ENCODE peak calls at places on chromosomes 5 and 9, in four cellular contexts. T is SK-N-SH, R is kidney, W is MM.1S. Y is an unnamed sample.

GRCh38 chr9:16681659-16681990 is 188.8 kb downstream of the BNC2 start:
- DNase-seq in T (no peak), R (no peak), W (no peak), Y (no peak)

GRCh38 chr9:94096819-94097577 is 12.7 kb downstream of the PTPDC1 start:
- DNase-seq in T (no peak), R (no peak), W (no peak), Y (no peak)

GRCh38 chr9:96327694-96328352 is 25.8 kb upstream of the HSD17B3 start:
- DNase-seq in T (peak; percentile 68), R (no peak), W (peak; percentile 42), Y (no peak)

GRCh38 chr9:127930298-127931091 is at the start of gene PIP5KL1:
- DNase-seq in T (peak; percentile 98), R (peak; percentile 92), W (peak; percentile 87), Y (no peak)

GRCh38 chr5:178416206-178416882 is 173.8 kb downstream of the COL23A1 start:
- DNase-seq in T (peak; percentile 11), R (peak; percentile 46), W (no peak), Y (no peak)

GRCh38 chr9:68750179-68750685 is 45.2 kb downstream of the PIP5K1B start:
- DNase-seq in T (no peak), R (no peak), W (no peak), Y (no peak)

GRCh38 chr9:110015759-110016158 is 192.2 kb downstream of the C9orf152 start:
- DNase-seq in T (no peak), R (no peak), W (no peak), Y (no peak)

GRCh38 chr5:6758201-6758600 is 45.0 kb downstream of the TENT4A start:
- DNase-seq in T (no peak), R (peak; percentile 59), W (no peak), Y (no peak)

GRCh38 chr5:122263352-122264030 is 48.5 kb upstream of the SNCAIP start:
- DNase-seq in T (no peak), R (no peak), W (no peak), Y (no peak)

GRCh38 chr5:13921573-13921972 is 22.9 kb downstream of the DNAH5 start:
- DNase-seq in T (no peak), R (no peak), W (no peak), Y (no peak)

GRCh38 chr5:79517601-79518000 is 3.7 kb upstream of the HOMER1 start:
- DNase-seq in T (no peak), R (no peak), W (no peak), Y (no peak)
- TF ChIP-seq CTCF in T (no peak), R (no peak), W (no peak), Y (no peak)

DNA sequence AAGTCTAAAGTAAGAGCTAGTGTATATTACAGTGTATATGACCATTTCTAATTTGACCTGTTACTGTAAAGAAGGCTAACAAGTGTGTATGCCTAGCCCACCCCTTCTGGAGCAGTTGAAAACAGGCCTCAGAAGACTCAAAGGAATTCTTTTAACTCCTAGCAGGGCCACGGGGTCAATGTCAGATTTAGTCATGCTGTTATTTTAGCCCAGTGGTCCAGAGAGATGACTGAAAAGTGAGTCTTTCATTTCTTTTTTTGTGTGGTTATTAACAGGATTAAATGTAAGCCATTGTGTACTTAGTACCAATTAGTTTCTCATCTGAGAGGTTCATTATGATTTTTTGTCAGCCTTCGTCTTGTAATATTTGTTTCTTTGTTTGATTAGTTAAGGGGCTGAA is 24.4 kb downstream of the ZCCHC7 start:
- DNase-seq in T (no peak), R (no peak), W (no peak), Y (no peak)
- H3K4me3 ChIP-seq in T (no peak overlapping the region), R (no peak overlapping the region), W (no peak overlapping the region), Y (no peak overlapping the region)

GRCh38 chr5:267716-268115 is 3.7 kb upstream of the PDCD6 start:
- DNase-seq in T (no peak), R (no peak), W (no peak), Y (no peak)
- TF ChIP-seq CTCF in T (no peak), R (no peak), W (no peak), Y (no peak)

GRCh38 chr5:81751009-81751835 is at the start of gene SSBP2:
- DNase-seq in T (peak; percentile 97), R (peak; percentile 100), W (peak; percentile 98), Y (peak; percentile 96)
- H3K4me3 ChIP-seq in T (peak within 1 kb of the TSS; percentile 73), R (peak within 1 kb of the TSS; percentile 73), W (peak within 1 kb of the TSS; percentile 69), Y (peak within 1 kb of the TSS; percentile 67)

GRCh38 chr5:110335361-110336046 is 391.0 kb downstream of the TMEM232 start:
- DNase-seq in T (no peak), R (no peak), W (no peak), Y (no peak)

GRCh38 chr5:110329955-110330354 is 396.5 kb downstream of the TMEM232 start:
- DNase-seq in T (no peak), R (no peak), W (no peak), Y (peak; percentile 38)

GRCh38 chr5:110338336-110339083 is 388.0 kb downstream of the TMEM232 start:
- DNase-seq in T (no peak), R (no peak), W (no peak), Y (no peak)

GRCh38 chr5:110333384-110333783 is 393.1 kb downstream of the TMEM232 start:
- DNase-seq in T (no peak), R (no peak), W (no peak), Y (no peak)
- TF ChIP-seq CTCF in T (peak; percentile 27), R (no peak), W (no peak), Y (peak; percentile 33)

DNA sequence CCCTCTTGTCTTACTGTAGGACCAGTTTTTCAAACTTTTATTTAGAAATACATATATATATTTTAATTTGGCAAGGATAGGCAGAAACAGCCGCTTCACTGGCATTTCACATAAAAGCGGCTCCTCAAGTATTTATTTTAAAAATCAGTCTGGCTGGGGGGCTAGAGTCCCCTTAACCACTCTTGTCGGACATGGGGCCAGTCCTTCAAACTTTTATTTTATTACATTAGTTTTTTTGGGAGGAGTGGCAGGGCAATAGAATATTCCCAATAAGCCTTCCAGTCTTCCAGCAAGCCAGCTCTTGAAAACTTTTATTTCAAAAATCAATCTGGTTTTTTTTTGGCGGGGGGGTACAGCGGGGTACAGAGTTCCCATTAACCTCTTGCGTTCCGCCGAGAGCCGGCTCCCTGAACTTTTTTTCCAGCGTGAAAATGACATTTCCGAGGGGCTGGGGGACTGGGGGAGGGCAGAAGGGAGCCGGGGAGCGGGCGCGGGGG is 641 bp upstream of the ZNF618 start:
- DNase-seq in T (no peak), R (no peak), W (no peak), Y (no peak)
- H3K4me3 ChIP-seq in T (peak overlapping the region; percentile 70), R (no peak overlapping the region), W (no peak overlapping the region), Y (peak overlapping the region; percentile 16)

DNA sequence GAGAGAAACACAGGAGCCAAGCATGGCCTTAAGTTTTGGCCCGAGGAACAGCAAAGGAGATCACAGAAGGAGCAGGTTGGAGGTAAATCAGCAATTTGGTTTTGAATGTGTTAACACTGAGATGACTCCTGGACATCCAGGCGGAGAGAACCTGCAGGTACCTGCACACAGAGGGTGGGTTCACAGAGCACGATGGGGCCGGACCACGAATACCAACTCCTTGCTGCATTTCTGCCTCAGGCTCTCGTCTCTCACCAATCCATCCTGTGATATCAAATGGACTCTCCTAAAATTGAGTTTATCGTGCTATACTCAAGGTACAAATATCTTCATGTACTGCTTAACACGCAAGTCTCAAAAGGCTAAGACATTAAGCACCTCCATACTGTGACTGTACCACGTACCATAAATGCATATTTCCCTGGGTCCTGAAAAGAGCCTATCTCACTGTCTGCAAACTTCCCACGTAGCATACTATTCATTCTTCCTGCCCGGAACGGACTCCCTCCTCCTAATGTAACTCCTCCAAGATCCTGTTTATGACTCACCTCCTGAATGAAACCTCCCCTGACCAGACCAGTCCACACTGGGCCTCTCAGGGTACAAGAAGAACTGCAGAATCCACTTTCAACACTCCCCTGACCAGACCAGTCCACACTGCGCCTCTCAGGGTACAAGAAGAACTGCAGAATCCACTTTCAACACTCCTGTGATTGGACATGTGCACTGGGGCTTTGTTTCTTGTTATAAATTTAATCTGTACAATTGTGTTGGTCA is 380.8 kb upstream of the RFX3 start:
- DNase-seq in T (peak; percentile 6), R (no peak), W (no peak), Y (no peak)
- TF ChIP-seq CTCF in T (peak; percentile 26), R (no peak), W (no peak), Y (no peak)

DNA sequence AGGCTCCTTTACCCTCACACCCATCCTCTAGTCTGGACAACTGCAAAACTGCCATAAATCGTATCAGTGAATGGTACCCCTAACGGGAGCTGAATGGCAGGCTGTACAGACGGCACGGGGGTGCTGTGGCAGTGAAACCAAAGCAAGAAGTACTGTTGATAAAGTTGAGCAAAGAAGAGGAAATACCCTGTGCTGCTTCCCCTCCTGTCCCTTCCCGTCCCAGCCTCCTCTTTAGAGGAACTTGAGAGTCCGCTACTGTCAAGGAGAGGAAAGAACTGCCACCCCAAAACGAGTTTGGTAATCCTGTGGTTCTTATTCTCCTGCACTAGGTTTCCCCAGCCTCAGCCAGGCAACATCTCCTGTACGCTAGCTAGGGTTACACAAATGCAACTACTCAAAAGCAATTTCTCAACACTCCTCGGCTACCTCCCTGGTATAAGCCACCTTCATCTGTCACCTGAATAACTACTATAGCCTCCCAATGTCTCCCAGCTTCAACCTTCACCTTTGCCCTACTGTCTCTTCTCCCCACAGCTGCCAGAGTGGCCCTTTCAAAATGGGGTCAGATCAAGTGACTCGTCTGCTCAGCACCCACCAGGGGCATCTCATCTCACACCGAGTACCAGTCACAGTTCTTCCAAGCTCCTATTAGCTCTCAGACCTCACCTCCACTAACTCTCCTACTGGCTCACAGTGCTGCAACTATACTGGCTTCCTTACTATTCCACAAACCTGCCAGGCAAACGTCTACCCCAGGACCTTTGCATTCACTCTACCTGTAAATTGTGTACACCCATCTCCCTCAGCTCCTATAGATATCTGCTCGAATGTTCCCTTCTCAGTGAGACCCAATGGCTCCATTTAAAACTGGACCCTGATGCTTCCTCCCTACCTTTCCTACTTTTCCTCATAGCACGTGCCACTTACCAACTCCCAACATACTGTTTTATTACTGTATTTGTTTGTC is 4.1 kb downstream of the GLRX start:
- DNase-seq in T (no peak), R (no peak), W (no peak), Y (no peak)
- H3K4me3 ChIP-seq in T (no peak overlapping the region), R (peak overlapping the region; percentile 63), W (no peak overlapping the region), Y (no peak overlapping the region)

GRCh38 chr5:167730656-167731055 is 560.8 kb upstream of the WWC1 start:
- DNase-seq in T (no peak), R (no peak), W (no peak), Y (no peak)
- TF ChIP-seq CTCF in T (no peak), R (no peak), W (no peak), Y (no peak)

GRCh38 chr5:43192558-43193170 is 639 bp downstream of the NIM1K start:
- DNase-seq in T (peak; percentile 39), R (peak; percentile 76), W (no peak), Y (no peak)
- H3K4me3 ChIP-seq in T (peak overlapping the region; percentile 53), R (peak overlapping the region; percentile 66), W (peak overlapping the region; percentile 59), Y (peak overlapping the region; percentile 53)

Y was measured in LNCaP clone FGC.